ENCODE peak calls at places on chromosomes 16 and 17, in four cellular contexts. Y is A549; W is stimulated activated CD4-positive, alpha-beta T cell treated with anti-CD3 and anti-CD28 coated beads, Interleukin-1b, Interleukin-23, amount 100 ng/mL, for 48 hours; D is colonic mucosa. I is an unnamed sample.

GRCh38 chr17:29090746-29091395 is 47.9 kb downstream of the PIPOX start:
- DNase-seq in Y (no peak), D (no peak), W (no peak), I (no peak)

GRCh38 chr17:34177642-34178041 is 77.4 kb upstream of the CCL2 start:
- DNase-seq in D (no peak), Y (no peak), W (no peak), I (no peak)

GRCh38 chr16:69448470-69449193 is 24.2 kb downstream of the CYB5B start:
- DNase-seq in D (no peak), Y (no peak), W (no peak), I (no peak)

GRCh38 chr17:79915850-79916430 is 76.7 kb upstream of the CBX4 start:
- DNase-seq in W (no peak), Y (peak; percentile 82), D (peak; percentile 83), I (peak; percentile 84)

GRCh38 chr17:80441133-80441578 is 26.2 kb downstream of the ENDOV start:
- DNase-seq in D (no peak), W (peak; percentile 19), Y (peak; percentile 68), I (no peak)

GRCh38 chr17:28997811-28998210 is 8.0 kb downstream of the SEZ6 start:
- DNase-seq in W (no peak), D (no peak), Y (no peak), I (no peak)

GRCh38 chr16:56961851-56962281 is at the start of gene CETP:
- DNase-seq in Y (no peak), D (no peak), W (no peak), I (no peak)

GRCh38 chr16:1610841-1611653 is 825 bp downstream of the IFT140 start:
- DNase-seq in D (no peak), W (peak; percentile 30), Y (no peak), I (peak; percentile 12)

GRCh38 chr16:29804020-29804419 is 2.3 kb upstream of the MAZ start:
- DNase-seq in Y (no peak), W (no peak), D (no peak), I (no peak)

GRCh38 chr17:63696381-63696961 is 3.5 kb downstream of the LIMD2 start:
- DNase-seq in Y (peak; percentile 65), D (no peak), W (peak; percentile 40), I (peak; percentile 28)

GRCh38 chr17:36203335-36203734 is 6.8 kb upstream of the CCL3L1 start:
- DNase-seq in D (no peak), Y (no peak), W (no peak), I (no peak)

GRCh38 chr17:36566081-36566480 is 21.4 kb downstream of the GGNBP2 start:
- DNase-seq in W (no peak), Y (no peak), D (no peak), I (no peak)

GRCh38 chr17:66855204-66855603 is 20.3 kb downstream of the CACNG5 start:
- DNase-seq in D (peak; percentile 39), Y (no peak), W (peak; percentile 21), I (no peak)

GRCh38 chr17:57987582-57988300 is at the start of gene VEZF1:
- DNase-seq in D (peak; percentile 73), Y (peak; percentile 76), W (peak; percentile 77), I (peak; percentile 80)